ENCODE peak calls at places on chromosome 20, in seven cellular contexts. H, N, V, J, C, K and A are unnamed samples.

GRCh38 chr20:58330692-58331091 is 21.2 kb downstream of the RAB22A start:
- DNase-seq in N (no peak), V (no peak), C (no peak), H (no peak), K (no peak), J (no peak), A (no peak)

GRCh38 chr20:23050847-23051627 is 1.6 kb upstream of the THBD start:
- DNase-seq in N (peak), K (peak), J (no peak), H (peak), C (peak), V (peak), A (peak)

GRCh38 chr20:40249805-40250204 is 439.2 kb downstream of the MAFB start:
- DNase-seq in H (no peak), J (no peak), C (no peak), V (no peak), N (no peak), K (no peak), A (no peak)

GRCh38 chr20:50226093-50226974 is 35.7 kb downstream of the CEBPB start:
- DNase-seq in J (no peak), K (peak), V (no peak), C (peak), N (peak), H (peak), A (no peak)

GRCh38 chr20:17568972-17569471 is 853 bp upstream of the DSTN start:
- DNase-seq in J (no peak), N (peak), K (peak), C (peak), V (peak), H (peak), A (peak)

GRCh38 chr20:38434310-38434741 is 802 bp downstream of the SNHG17 start:
- DNase-seq in V (no peak), C (no peak), J (no peak), H (peak), N (peak), K (peak), A (peak)

GRCh38 chr20:40049838-40050237 is 639.2 kb downstream of the MAFB start:
- DNase-seq in H (no peak), N (no peak), J (no peak), V (no peak), K (no peak), C (no peak), A (no peak)

GRCh38 chr20:667351-668034 is 8.1 kb downstream of the SCRT2 start:
- DNase-seq in H (peak), C (no peak), N (peak), J (peak), K (peak), V (peak), A (no peak)

GRCh38 chr20:4794846-4795245 is 73.1 kb downstream of the PRND start:
- DNase-seq in K (no peak), J (no peak), H (no peak), N (no peak), V (no peak), C (no peak), A (peak)

GRCh38 chr20:7195704-7196103 is 428.2 kb downstream of the BMP2 start:
- DNase-seq in H (peak), K (no peak), C (peak), N (peak), J (no peak), V (peak), A (no peak)

GRCh38 chr20:52665441-52665840 is 306.7 kb upstream of the TSHZ2 start:
- DNase-seq in H (no peak), N (no peak), K (no peak), C (no peak), J (no peak), V (no peak), A (no peak)

GRCh38 chr20:62708591-62709536 is at the start of gene NTSR1:
- DNase-seq in K (no peak), H (peak), J (no peak), C (no peak), V (no peak), N (peak), A (no peak)

GRCh38 chr20:33237989-33238388 is 2.2 kb downstream of the BPIFA1 start:
- DNase-seq in C (no peak), J (no peak), N (no peak), H (no peak), V (no peak), K (no peak), A (no peak)

GRCh38 chr20:42678895-42679294 is 510.8 kb downstream of the PTPRT start:
- DNase-seq in H (no peak), J (peak), N (no peak), V (no peak), C (no peak), K (no peak), A (no peak)

GRCh38 chr20:49825521-49826033 is 12.9 kb downstream of the SLC9A8 start:
- DNase-seq in J (no peak), K (no peak), C (no peak), H (no peak), N (no peak), V (no peak), A (no peak)

GRCh38 chr20:4026093-4026601 is 10.8 kb upstream of the RNF24 start:
- DNase-seq in H (peak), N (peak), V (peak), C (no peak), J (no peak), K (peak), A (peak)

GRCh38 chr20:25324412-25324811 is 66.2 kb downstream of the ABHD12 start:
- DNase-seq in V (no peak), H (no peak), N (no peak), C (no peak), J (no peak), K (peak), A (no peak)

GRCh38 chr20:63501818-63502670 is 3.2 kb upstream of the EEF1A2 start:
- DNase-seq in K (no peak), J (no peak), H (no peak), C (no peak), V (no peak), N (no peak), A (no peak)

GRCh38 chr20:52985687-52986086 is 13.5 kb downstream of the TSHZ2 start:
- DNase-seq in H (no peak), V (no peak), K (no peak), J (no peak), C (no peak), N (no peak), A (no peak)

GRCh38 chr20:2195614-2196013 is 94.0 kb downstream of the STK35 start:
- DNase-seq in J (no peak), V (no peak), N (no peak), H (no peak), K (no peak), C (no peak), A (no peak)

GRCh38 chr20:34074101-34074760 is 37.8 kb downstream of the EIF2S2 start:
- DNase-seq in K (no peak), C (no peak), V (no peak), N (no peak), H (peak), J (no peak), A (peak)

GRCh38 chr20:58953050-58953449 is 28.0 kb upstream of the NELFCD start:
- DNase-seq in K (no peak), V (no peak), C (no peak), N (no peak), H (no peak), J (no peak), A (no peak)

GRCh38 chr20:37342231-37343177 is 3.4 kb upstream of the SRC start:
- DNase-seq in K (no peak), V (no peak), N (no peak), C (no peak), H (peak), J (no peak), A (no peak)

GRCh38 chr20:56194042-56194441 is 54.5 kb upstream of the MC3R start:
- DNase-seq in V (no peak), C (no peak), J (no peak), H (no peak), K (no peak), N (no peak), A (no peak)

GRCh38 chr20:37411408-37412306 is 65.7 kb downstream of the SRC start:
- DNase-seq in K (no peak), J (peak), V (no peak), N (no peak), H (peak), C (no peak), A (no peak)

GRCh38 chr20:19077370-19078220 is 134.8 kb upstream of the SLC24A3 start:
- DNase-seq in J (no peak), H (no peak), C (no peak), N (no peak), V (no peak), K (no peak), A (no peak)

GRCh38 chr20:44489931-44490330 is 14.3 kb downstream of the TTPAL start:
- DNase-seq in N (no peak), J (no peak), K (no peak), C (no peak), H (no peak), V (no peak), A (no peak)

GRCh38 chr20:17644451-17644850 is 37.6 kb downstream of the RRBP1 start:
- DNase-seq in H (no peak), N (no peak), V (no peak), K (no peak), J (no peak), C (no peak), A (no peak)

GRCh38 chr20:32763202-32763999 is 1.2 kb downstream of the DNMT3B start:
- DNase-seq in C (no peak), N (no peak), V (no peak), K (no peak), J (no peak), H (peak), A (no peak)

GRCh38 chr20:8082025-8082424 is 50.0 kb upstream of the PLCB1 start:
- DNase-seq in H (peak), V (peak), C (no peak), J (no peak), K (no peak), N (peak), A (no peak)

GRCh38 chr20:24825591-24825990 is 123.5 kb upstream of the CST7 start:
- DNase-seq in N (no peak), V (no peak), J (no peak), C (no peak), K (no peak), H (no peak), A (no peak)

GRCh38 chr20:2692036-2692885 is at the start of gene EBF4:
- DNase-seq in K (peak), C (no peak), J (no peak), N (no peak), V (no peak), H (no peak), A (no peak)

GRCh38 chr20:8246701-8247100 is 114.6 kb downstream of the PLCB1 start:
- DNase-seq in J (peak), H (no peak), N (peak), C (no peak), K (no peak), V (no peak), A (no peak)

GRCh38 chr20:34312544-34313217 is 9.5 kb upstream of the AHCY start:
- DNase-seq in H (peak), J (peak), V (peak), N (peak), C (peak), K (peak), A (peak)